ENCODE peak calls at places on chromosome 11, in four cellular contexts. C is fibroblast of pulmonary artery, W is gastrocnemius medialis, B is tibial nerve. A is an unnamed sample.

GRCh38 chr11:79040348-79040747 is 400.5 kb downstream of the TENM4 start:
- DNase-seq in W (no peak), B (no peak), C (peak), A (peak)

GRCh38 chr11:35735903-35736302 is 73.3 kb downstream of the TRIM44 start:
- DNase-seq in B (no peak), W (no peak), C (peak), A (no peak)

GRCh38 chr11:34680206-34680605 is 59.3 kb downstream of the EHF start:
- DNase-seq in W (no peak), B (no peak), C (no peak), A (peak)

GRCh38 chr11:68380786-68381622 is 68.6 kb downstream of the LRP5 start:
- DNase-seq in B (no peak), C (peak), W (no peak), A (no peak)

GRCh38 chr11:127199306-127199801 is 198.8 kb upstream of the KIRREL3 start:
- DNase-seq in W (no peak), B (no peak), C (no peak), A (no peak)

GRCh38 chr11:67463680-67464410 is 5.2 kb downstream of the TMEM134 start:
- DNase-seq in C (no peak), W (peak), B (peak), A (no peak)

GRCh38 chr11:36075053-36075452 is 131.2 kb downstream of the LDLRAD3 start:
- DNase-seq in W (no peak), C (peak), B (no peak), A (peak)

GRCh38 chr11:105573091-105573490 is 36.8 kb upstream of the GRIA4 start:
- DNase-seq in C (peak), B (no peak), W (no peak), A (no peak)

GRCh38 chr11:133163463-133164419 is 368.6 kb downstream of the OPCML start:
- DNase-seq in C (peak), W (no peak), B (no peak), A (peak)

GRCh38 chr11:88553204-88553603 is 215.7 kb upstream of the CTSC start:
- DNase-seq in W (no peak), B (no peak), C (peak), A (peak)

GRCh38 chr11:18790820-18791174 is 801 bp downstream of the PTPN5 start:
- DNase-seq in C (no peak), W (no peak), B (no peak), A (no peak)

GRCh38 chr11:24588075-24588474 is 91.2 kb downstream of the LUZP2 start:
- DNase-seq in C (peak), B (no peak), W (no peak), A (no peak)

GRCh38 chr11:65473275-65473860 is 25.5 kb upstream of the MALAT1 start:
- DNase-seq in C (no peak), W (no peak), B (no peak), A (no peak)

GRCh38 chr11:419248-420005 is 4.6 kb upstream of the SIGIRR start:
- DNase-seq in C (no peak), B (no peak), W (no peak), A (no peak)

GRCh38 chr11:90134420-90135003 is at the start of gene NAALAD2:
- DNase-seq in B (peak), W (peak), C (peak), A (peak)

GRCh38 chr11:60634151-60634550 is 65.3 kb upstream of the MS4A8 start:
- DNase-seq in W (no peak), B (no peak), C (no peak), A (no peak)

GRCh38 chr11:64894812-64895452 is 16.5 kb upstream of the EHD1 start:
- DNase-seq in W (no peak), C (no peak), B (no peak), A (no peak)

GRCh38 chr11:116144387-116144958 is 628.3 kb downstream of the BUD13 start:
- DNase-seq in W (no peak), B (no peak), C (no peak), A (no peak)

GRCh38 chr11:95089620-95090542 is at the start of gene ENDOD1:
- DNase-seq in C (peak), W (peak), B (peak), A (peak)

GRCh38 chr11:122207505-122207904 is 91.5 kb upstream of the BLID start:
- DNase-seq in W (no peak), C (peak), B (no peak), A (peak)

GRCh38 chr11:77580712-77581337 is 8.9 kb upstream of the AQP11 start:
- DNase-seq in B (no peak), W (no peak), C (no peak), A (no peak)

GRCh38 chr11:133937015-133937414 is 19.8 kb downstream of the IGSF9B start:
- DNase-seq in C (no peak), B (no peak), W (no peak), A (no peak)

GRCh38 chr11:46363455-46363920 is 16.2 kb downstream of the DGKZ start:
- DNase-seq in B (no peak), W (peak), C (no peak), A (peak)

GRCh38 chr11:103091441-103091809 is 535 bp downstream of the DCUN1D5 start:
- DNase-seq in W (peak), B (peak), C (peak), A (peak)

GRCh38 chr11:23727821-23728220 is 769.0 kb upstream of the LUZP2 start:
- DNase-seq in B (no peak), W (no peak), C (peak), A (peak)

GRCh38 chr11:15157181-15157580 is 42.5 kb downstream of the INSC start:
- DNase-seq in B (no peak), W (no peak), C (peak), A (peak)

GRCh38 chr11:89613916-89614315 is 96.2 kb upstream of the TRIM77 start:
- DNase-seq in B (no peak), C (no peak), W (no peak), A (no peak)

GRCh38 chr11:110092577-110093406 is at the start of gene ZC3H12C:
- DNase-seq in B (peak), W (peak), C (peak), A (peak)

GRCh38 chr11:121452609-121453150 is at the start of gene SORL1-AS1:
- DNase-seq in C (no peak), W (no peak), B (no peak), A (no peak)

GRCh38 chr11:20035701-20036601 is 124.3 kb downstream of the DBX1 start:
- DNase-seq in B (peak), W (no peak), C (peak), A (peak)

GRCh38 chr11:87072787-87073186 is 35.1 kb downstream of the TMEM135 start:
- DNase-seq in C (no peak), B (no peak), W (no peak), A (no peak)

GRCh38 chr11:118142809-118143208 is 9.8 kb downstream of the SCN4B start:
- DNase-seq in B (no peak), C (no peak), W (no peak), A (no peak)

GRCh38 chr11:120130176-120130980 is 7.5 kb downstream of the TRIM29 start:
- DNase-seq in C (no peak), B (peak), W (no peak), A (no peak)

GRCh38 chr11:112016765-112017356 is 8.3 kb upstream of the DLAT start:
- DNase-seq in W (no peak), B (no peak), C (peak), A (peak)

GRCh38 chr11:65625628-65626342 is 10.2 kb downstream of the PCNX3 start:
- DNase-seq in B (no peak), W (no peak), C (peak), A (no peak)

GRCh38 chr11:8257003-8257664 is 6.5 kb downstream of the LMO1 start:
- DNase-seq in C (no peak), W (no peak), B (no peak), A (no peak)

GRCh38 chr11:121654506-121655480 is 202.0 kb upstream of the SORL1-AS1 start:
- DNase-seq in B (no peak), W (no peak), C (peak), A (no peak)

GRCh38 chr11:67357831-67358555 is 4.6 kb upstream of the POLD4 start:
- DNase-seq in C (peak), W (no peak), B (no peak), A (peak)

GRCh38 chr11:125464266-125464662 is 31.8 kb downstream of the FEZ1 start:
- DNase-seq in C (peak), W (no peak), B (no peak), A (peak)
- TF ChIP-seq CTCF in C (no peak), W (no peak), B (no peak), A (no peak)

GRCh38 chr11:10500263-10500601 is 40.8 kb downstream of the RNF141 start:
- DNase-seq in W (no peak), B (no peak), C (no peak), A (no peak)
- H3K4me3 ChIP-seq in W (no peak), B (no peak), C (no peak), A (no peak)

GRCh38 chr11:47443028-47443700 is 5.8 kb downstream of the RAPSN start:
- DNase-seq in B (no peak), C (no peak), W (no peak), A (no peak)
- TF ChIP-seq CTCF in B (no peak), C (no peak), W (peak), A (no peak)

DNA sequence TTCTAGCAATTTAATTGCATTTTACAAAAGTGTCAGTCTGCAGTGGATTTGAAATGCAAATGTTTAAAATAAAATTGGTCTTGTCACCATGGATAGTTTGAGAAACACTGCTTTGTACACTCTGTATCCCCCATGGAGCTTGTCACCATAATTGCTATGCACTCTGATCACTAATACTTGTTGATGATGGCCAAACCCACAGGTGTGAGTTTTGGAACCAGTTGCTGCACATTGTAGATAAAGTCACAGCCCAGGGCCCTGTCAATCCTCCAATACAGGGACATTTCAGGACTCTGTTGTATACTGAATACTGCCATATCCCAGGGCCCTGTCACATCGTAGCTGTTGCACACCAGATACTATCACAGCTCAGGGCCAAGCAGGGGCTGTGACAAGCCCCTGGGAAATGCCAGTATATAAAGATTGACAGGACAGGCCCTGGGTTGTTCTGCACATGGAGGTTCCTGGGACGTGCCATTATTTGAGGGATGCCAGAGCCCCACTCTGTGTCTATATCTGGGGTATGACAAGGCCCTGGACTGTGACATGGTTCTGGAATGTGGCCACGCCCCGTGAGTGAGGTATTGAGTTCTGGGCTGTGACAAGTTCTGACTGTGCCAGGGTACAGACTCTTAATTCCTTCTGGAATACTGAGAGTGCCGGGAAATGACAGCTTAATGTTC is 27.9 kb upstream of the SMPD1 start:
- DNase-seq in B (no peak), W (peak), C (no peak), A (no peak)
- H3K4me3 ChIP-seq in B (no peak), W (no peak), C (no peak), A (no peak)

GRCh38 chr11:12411806-12412727 is 34.7 kb downstream of the PARVA start:
- DNase-seq in C (peak), W (peak), B (peak), A (peak)

GRCh38 chr11:12411395-12411794 is 34.0 kb downstream of the PARVA start:
- DNase-seq in C (no peak), W (no peak), B (no peak), A (no peak)

GRCh38 chr11:12408156-12408770 is 30.9 kb downstream of the PARVA start:
- DNase-seq in C (no peak), B (no peak), W (no peak), A (no peak)

GRCh38 chr11:12409621-12410005 is 32.2 kb downstream of the PARVA start:
- DNase-seq in C (no peak), B (no peak), W (no peak), A (peak)

GRCh38 chr11:12410006-12410728 is 32.8 kb downstream of the PARVA start:
- DNase-seq in B (no peak), C (peak), W (no peak), A (peak)
- TF ChIP-seq CTCF in B (no peak), C (peak), W (no peak), A (peak)

DNA sequence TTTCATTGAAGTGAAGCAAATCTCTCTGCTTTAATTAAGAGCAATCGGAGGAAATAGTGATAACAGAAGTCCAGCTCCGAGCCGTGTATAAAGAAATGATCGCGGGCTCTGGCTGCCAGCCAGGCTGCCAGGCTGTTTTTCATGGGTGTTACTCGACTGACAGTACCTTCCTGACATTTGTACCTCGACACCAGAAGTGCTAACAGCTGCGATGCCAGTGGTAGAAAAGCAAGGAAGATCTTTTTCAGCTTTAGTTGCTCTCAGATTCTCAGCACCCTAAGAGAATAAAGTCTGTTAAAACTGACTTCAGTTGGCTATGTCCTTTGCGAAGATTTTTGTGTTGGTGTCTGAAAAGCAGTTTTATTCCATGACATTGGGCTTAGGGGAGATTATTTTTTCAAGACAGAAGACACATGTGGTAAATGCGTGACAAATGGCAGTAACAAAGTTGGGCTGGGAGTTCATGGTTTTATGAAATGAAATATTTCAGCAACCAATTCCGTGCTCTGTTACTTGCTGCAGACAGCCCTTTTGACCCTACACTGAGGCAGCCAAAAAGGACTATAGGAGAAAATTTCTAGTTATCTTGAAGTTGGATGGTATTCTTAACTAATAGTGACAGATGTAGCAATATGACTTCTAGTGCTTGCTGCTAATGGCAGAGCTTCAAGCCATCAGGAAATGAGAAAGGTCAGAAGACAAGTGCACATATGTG is 296.2 kb downstream of the CNTN5 start:
- DNase-seq in B (no peak), C (peak), W (no peak), A (no peak)
- H3K4me3 ChIP-seq in B (no peak), C (peak), W (no peak), A (no peak)

GRCh38 chr11:2934057-2934550 is 4.9 kb upstream of the PHLDA2 start:
- DNase-seq in C (no peak), B (no peak), W (no peak), A (no peak)

GRCh38 chr11:2934611-2935239 is 5.5 kb upstream of the PHLDA2 start:
- DNase-seq in C (no peak), W (no peak), B (peak), A (no peak)

GRCh38 chr11:2931771-2932738 is 2.8 kb upstream of the PHLDA2 start:
- DNase-seq in W (no peak), B (no peak), C (no peak), A (no peak)

GRCh38 chr11:2932850-2933251 is 3.6 kb upstream of the PHLDA2 start:
- DNase-seq in W (no peak), B (no peak), C (no peak), A (peak)

GRCh38 chr11:2933376-2934056 is 4.3 kb upstream of the PHLDA2 start:
- DNase-seq in W (peak), C (peak), B (peak), A (peak)
- TF ChIP-seq CTCF in W (no peak), C (no peak), B (no peak), A (no peak)